ENCODE peak calls at places on chromosomes 11 and 22, in six cellular contexts. One of them, this sample, is unnamed.

GRCh38 chr11:64601605-64602465 is 10.8 kb downstream of the SLC22A12 start:
- DNase-seq in cardiac fibroblast: no peak
- DNase-seq in Peyer's patch: no peak
- DNase-seq in fibroblast of lung: no peak
- DNase-seq in epithelial cell of esophagus: no peak
- DNase-seq in sigmoid colon: no peak
- DNase-seq in this sample: no peak

GRCh38 chr11:16418698-16419097 is 62.4 kb upstream of the SOX6 start:
- DNase-seq in cardiac fibroblast: no peak
- DNase-seq in Peyer's patch: no peak
- DNase-seq in fibroblast of lung: no peak
- DNase-seq in epithelial cell of esophagus: peak
- DNase-seq in sigmoid colon: no peak
- DNase-seq in this sample: no peak

GRCh38 chr11:76287227-76287626 is 80.9 kb upstream of the WNT11 start:
- DNase-seq in cardiac fibroblast: no peak
- DNase-seq in Peyer's patch: no peak
- DNase-seq in fibroblast of lung: no peak
- DNase-seq in epithelial cell of esophagus: no peak
- DNase-seq in sigmoid colon: no peak
- DNase-seq in this sample: no peak

GRCh38 chr11:119474682-119475596 is 52.0 kb upstream of the THY1 start:
- DNase-seq in cardiac fibroblast: peak
- DNase-seq in Peyer's patch: no peak
- DNase-seq in fibroblast of lung: peak
- DNase-seq in epithelial cell of esophagus: peak
- DNase-seq in sigmoid colon: peak
- DNase-seq in this sample: peak

GRCh38 chr11:132894598-132894997 is 637.7 kb downstream of the OPCML start:
- DNase-seq in cardiac fibroblast: no peak
- DNase-seq in Peyer's patch: no peak
- DNase-seq in fibroblast of lung: no peak
- DNase-seq in epithelial cell of esophagus: no peak
- DNase-seq in sigmoid colon: no peak
- DNase-seq in this sample: no peak

GRCh38 chr11:24886880-24887619 is 390.2 kb downstream of the LUZP2 start:
- DNase-seq in cardiac fibroblast: no peak
- DNase-seq in Peyer's patch: no peak
- DNase-seq in fibroblast of lung: no peak
- DNase-seq in epithelial cell of esophagus: no peak
- DNase-seq in sigmoid colon: no peak
- DNase-seq in this sample: no peak

GRCh38 chr11:33027846-33028536 is 11.4 kb upstream of the TCP11L1 start:
- DNase-seq in cardiac fibroblast: peak
- DNase-seq in Peyer's patch: no peak
- DNase-seq in fibroblast of lung: peak
- DNase-seq in epithelial cell of esophagus: no peak
- DNase-seq in sigmoid colon: no peak
- DNase-seq in this sample: peak

GRCh38 chr11:130003717-130004001 is 1.0 kb upstream of the PRDM10 start:
- DNase-seq in cardiac fibroblast: no peak
- DNase-seq in Peyer's patch: peak
- DNase-seq in fibroblast of lung: no peak
- DNase-seq in epithelial cell of esophagus: no peak
- DNase-seq in sigmoid colon: no peak
- DNase-seq in this sample: no peak

GRCh38 chr11:122715883-122716282 is 60.4 kb downstream of the UBASH3B start:
- DNase-seq in cardiac fibroblast: no peak
- DNase-seq in Peyer's patch: no peak
- DNase-seq in fibroblast of lung: no peak
- DNase-seq in epithelial cell of esophagus: no peak
- DNase-seq in sigmoid colon: no peak
- DNase-seq in this sample: no peak

GRCh38 chr11:1119282-1120146 is 38.2 kb upstream of the MUC5AC start:
- DNase-seq in cardiac fibroblast: no peak
- DNase-seq in Peyer's patch: peak
- DNase-seq in fibroblast of lung: no peak
- DNase-seq in epithelial cell of esophagus: no peak
- DNase-seq in sigmoid colon: peak
- DNase-seq in this sample: no peak

GRCh38 chr11:2653930-2654739 is 45.7 kb downstream of the KCNQ1OT1 start:
- DNase-seq in cardiac fibroblast: no peak
- DNase-seq in Peyer's patch: no peak
- DNase-seq in fibroblast of lung: no peak
- DNase-seq in epithelial cell of esophagus: no peak
- DNase-seq in sigmoid colon: no peak
- DNase-seq in this sample: no peak

GRCh38 chr22:40057652-40058051 is 62.9 kb downstream of the FAM83F start:
- DNase-seq in cardiac fibroblast: no peak
- DNase-seq in Peyer's patch: no peak
- DNase-seq in fibroblast of lung: no peak
- DNase-seq in epithelial cell of esophagus: no peak
- DNase-seq in sigmoid colon: no peak
- DNase-seq in this sample: no peak

GRCh38 chr11:134509381-134510068 is 97.5 kb upstream of the B3GAT1 start:
- DNase-seq in cardiac fibroblast: no peak
- DNase-seq in Peyer's patch: peak
- DNase-seq in fibroblast of lung: no peak
- DNase-seq in epithelial cell of esophagus: no peak
- DNase-seq in sigmoid colon: no peak
- DNase-seq in this sample: no peak

GRCh38 chr11:134228625-134229024 is 4.2 kb downstream of the VPS26B start:
- DNase-seq in cardiac fibroblast: no peak
- DNase-seq in Peyer's patch: no peak
- DNase-seq in fibroblast of lung: peak
- DNase-seq in epithelial cell of esophagus: no peak
- DNase-seq in sigmoid colon: no peak
- DNase-seq in this sample: no peak

GRCh38 chr11:113262594-113262993 is 51.8 kb upstream of the TTC12 start:
- DNase-seq in cardiac fibroblast: no peak
- DNase-seq in Peyer's patch: no peak
- DNase-seq in fibroblast of lung: no peak
- DNase-seq in epithelial cell of esophagus: no peak
- DNase-seq in sigmoid colon: no peak
- DNase-seq in this sample: no peak

DNA sequence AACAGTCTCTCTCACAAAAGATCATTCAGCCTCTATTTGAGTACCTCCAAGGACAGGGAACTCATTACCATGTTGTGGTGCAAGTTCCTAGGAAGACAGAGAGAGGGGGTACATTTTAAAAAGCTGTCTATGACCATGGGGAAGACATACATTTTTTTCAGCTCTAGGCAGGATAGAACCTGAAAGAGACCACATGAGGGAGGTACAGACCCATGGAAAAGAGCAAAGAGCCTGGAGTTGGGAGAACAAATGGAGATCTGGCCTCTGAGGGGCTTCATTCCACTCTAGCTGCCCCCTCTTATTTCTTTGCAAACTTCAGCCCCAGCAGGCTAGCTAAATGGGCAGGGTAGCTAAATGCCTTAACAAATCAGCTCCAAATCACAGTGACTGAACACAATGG is 36.3 kb downstream of the KCNC1 start:
- DNase-seq in cardiac fibroblast: peak
- DNase-seq in Peyer's patch: no peak
- DNase-seq in fibroblast of lung: no peak
- DNase-seq in epithelial cell of esophagus: peak
- DNase-seq in sigmoid colon: no peak
- DNase-seq in this sample: peak
- TF ChIP-seq CTCF in cardiac fibroblast: no peak
- TF ChIP-seq CTCF in Peyer's patch: peak
- TF ChIP-seq CTCF in fibroblast of lung: peak
- TF ChIP-seq CTCF in epithelial cell of esophagus: peak
- TF ChIP-seq CTCF in sigmoid colon: no peak
- TF ChIP-seq CTCF in this sample: peak

DNA sequence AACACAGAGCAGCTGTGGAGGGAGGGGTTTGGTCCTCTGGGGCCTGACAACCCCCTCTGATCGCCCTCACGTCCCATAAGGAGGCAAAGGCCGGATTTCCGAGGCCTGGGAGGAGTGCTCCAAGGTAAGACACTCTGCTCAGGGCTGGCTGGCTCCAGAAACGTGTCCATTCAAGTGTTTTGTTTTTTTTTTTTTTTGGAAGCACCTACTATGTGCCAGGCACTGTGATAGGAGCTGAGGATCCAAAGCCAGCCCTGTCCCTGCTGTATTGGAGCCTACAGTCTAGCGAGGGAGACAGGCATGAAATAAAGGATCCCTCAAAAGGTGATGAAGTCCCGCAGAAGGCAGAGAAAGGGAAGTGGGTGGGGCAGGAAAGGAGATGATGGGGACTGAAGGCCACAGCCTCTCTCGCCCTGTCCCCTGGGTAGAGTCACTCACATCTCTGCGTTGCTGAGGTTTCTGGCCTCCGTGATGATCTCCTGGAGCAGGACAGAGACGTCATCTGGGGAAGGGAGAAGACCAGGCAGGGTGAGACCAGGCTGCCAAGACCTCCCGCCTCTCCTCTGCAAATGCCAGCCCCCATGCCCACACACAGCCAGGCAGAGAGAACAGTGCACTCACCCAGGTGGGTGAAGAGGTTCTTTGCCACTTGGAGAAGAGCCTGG is 89.2 kb downstream of the PDE2A start:
- DNase-seq in cardiac fibroblast: no peak
- DNase-seq in Peyer's patch: no peak
- DNase-seq in fibroblast of lung: no peak
- DNase-seq in epithelial cell of esophagus: no peak
- DNase-seq in sigmoid colon: peak
- DNase-seq in this sample: no peak
- H3K4me3 ChIP-seq in cardiac fibroblast: peak
- H3K4me3 ChIP-seq in Peyer's patch: peak
- H3K4me3 ChIP-seq in fibroblast of lung: no peak
- H3K4me3 ChIP-seq in epithelial cell of esophagus: no peak
- H3K4me3 ChIP-seq in sigmoid colon: no peak
- H3K4me3 ChIP-seq in this sample: no peak

GRCh38 chr11:6129011-6129410 is 21.5 kb downstream of the OR56B4 start:
- DNase-seq in cardiac fibroblast: no peak
- DNase-seq in Peyer's patch: no peak
- DNase-seq in fibroblast of lung: no peak
- DNase-seq in epithelial cell of esophagus: no peak
- DNase-seq in sigmoid colon: no peak
- DNase-seq in this sample: no peak
- TF ChIP-seq CTCF in cardiac fibroblast: no peak
- TF ChIP-seq CTCF in Peyer's patch: no peak
- TF ChIP-seq CTCF in fibroblast of lung: no peak
- TF ChIP-seq CTCF in epithelial cell of esophagus: no peak
- TF ChIP-seq CTCF in sigmoid colon: no peak
- TF ChIP-seq CTCF in this sample: no peak

DNA sequence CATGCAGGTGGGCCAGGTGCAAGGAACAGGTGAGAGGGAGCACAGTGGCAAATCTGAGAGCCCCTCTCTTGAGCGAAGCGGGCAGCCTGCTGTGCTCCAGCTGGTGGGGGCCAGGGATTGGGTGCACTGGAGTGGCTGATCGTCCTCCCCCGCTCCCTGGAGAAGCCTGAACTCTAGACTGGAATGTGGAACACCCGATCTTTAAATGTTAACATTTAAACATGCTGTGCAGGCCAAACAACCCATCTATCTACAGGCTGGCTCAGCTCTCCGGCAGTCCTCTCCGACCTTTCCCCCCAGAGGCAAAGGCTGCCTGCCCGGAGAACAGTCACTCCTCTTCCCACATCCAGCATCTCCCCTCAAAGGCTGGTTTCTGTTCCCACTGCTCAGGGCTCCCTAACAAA is 5.1 kb downstream of the MRGPRF start:
- DNase-seq in cardiac fibroblast: peak
- DNase-seq in Peyer's patch: peak
- DNase-seq in fibroblast of lung: peak
- DNase-seq in epithelial cell of esophagus: no peak
- DNase-seq in sigmoid colon: peak
- DNase-seq in this sample: peak
- H3K4me3 ChIP-seq in cardiac fibroblast: no peak
- H3K4me3 ChIP-seq in Peyer's patch: no peak
- H3K4me3 ChIP-seq in fibroblast of lung: peak
- H3K4me3 ChIP-seq in epithelial cell of esophagus: no peak
- H3K4me3 ChIP-seq in sigmoid colon: peak
- H3K4me3 ChIP-seq in this sample: no peak

DNA sequence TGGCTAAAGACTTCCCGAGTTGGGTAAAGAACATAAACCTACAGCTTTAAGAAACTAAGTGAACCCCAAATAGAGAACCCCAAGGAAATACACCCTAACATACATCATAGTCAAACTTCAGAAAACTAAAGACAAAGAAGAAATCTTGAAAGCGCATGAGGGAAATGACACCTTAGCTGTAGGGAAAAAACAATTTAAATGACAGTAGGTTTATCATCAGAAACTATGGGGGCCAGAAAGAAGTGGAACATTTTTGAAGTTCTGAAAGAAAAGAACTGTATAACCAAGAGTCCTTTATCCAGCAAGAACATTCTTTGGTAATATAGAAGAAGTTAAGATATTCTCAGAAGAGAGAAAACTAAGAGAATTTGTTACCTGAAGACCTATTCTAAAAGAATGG is 15.5 kb upstream of the OR2AT4 start:
- DNase-seq in cardiac fibroblast: no peak
- DNase-seq in Peyer's patch: no peak
- DNase-seq in fibroblast of lung: no peak
- DNase-seq in epithelial cell of esophagus: no peak
- DNase-seq in sigmoid colon: no peak
- DNase-seq in this sample: no peak
- TF ChIP-seq CTCF in cardiac fibroblast: no peak
- TF ChIP-seq CTCF in Peyer's patch: no peak
- TF ChIP-seq CTCF in fibroblast of lung: no peak
- TF ChIP-seq CTCF in epithelial cell of esophagus: no peak
- TF ChIP-seq CTCF in sigmoid colon: no peak
- TF ChIP-seq CTCF in this sample: no peak

GRCh38 chr11:13777341-13777985 is 109.0 kb downstream of the FAR1 start:
- DNase-seq in cardiac fibroblast: no peak
- DNase-seq in Peyer's patch: no peak
- DNase-seq in fibroblast of lung: no peak
- DNase-seq in epithelial cell of esophagus: no peak
- DNase-seq in sigmoid colon: no peak
- DNase-seq in this sample: no peak
- H3K4me3 ChIP-seq in cardiac fibroblast: no peak
- H3K4me3 ChIP-seq in Peyer's patch: no peak
- H3K4me3 ChIP-seq in fibroblast of lung: no peak
- H3K4me3 ChIP-seq in epithelial cell of esophagus: no peak
- H3K4me3 ChIP-seq in sigmoid colon: no peak
- H3K4me3 ChIP-seq in this sample: no peak

DNA sequence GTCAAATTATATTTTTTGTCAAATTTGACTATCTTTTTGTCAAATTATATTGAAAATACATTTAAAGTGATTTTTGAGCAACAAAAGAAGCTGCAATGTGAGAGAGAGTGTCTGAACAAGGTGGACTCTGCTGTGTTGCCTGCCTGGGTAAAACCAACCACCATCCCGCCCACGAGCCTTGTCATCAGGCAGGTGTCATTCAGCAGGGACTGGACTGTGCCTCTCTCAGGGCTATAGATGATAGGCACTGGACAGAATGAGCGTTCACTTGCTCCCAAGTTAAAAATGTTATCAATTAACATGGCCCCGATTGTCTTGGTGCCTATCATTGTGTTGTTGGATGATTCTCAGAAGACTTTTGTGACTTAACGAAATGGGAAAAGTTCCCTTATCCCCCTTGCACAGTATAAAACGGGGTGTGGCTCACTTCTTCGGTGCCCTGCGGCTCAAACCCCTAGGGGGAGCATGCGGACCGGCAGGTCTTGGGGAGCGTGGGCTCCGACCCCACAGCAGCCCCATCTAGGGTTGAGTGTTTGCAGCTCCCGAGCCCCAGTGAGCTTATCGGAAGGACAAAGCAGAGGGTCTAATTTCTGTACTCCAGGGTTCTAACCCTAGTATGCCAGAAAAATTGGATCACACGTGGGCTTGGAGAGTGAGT is 1.7 kb downstream of the APOL5 start:
- DNase-seq in cardiac fibroblast: no peak
- DNase-seq in Peyer's patch: no peak
- DNase-seq in fibroblast of lung: no peak
- DNase-seq in epithelial cell of esophagus: no peak
- DNase-seq in sigmoid colon: no peak
- DNase-seq in this sample: no peak
- TF ChIP-seq CTCF in cardiac fibroblast: peak
- TF ChIP-seq CTCF in Peyer's patch: no peak
- TF ChIP-seq CTCF in fibroblast of lung: peak
- TF ChIP-seq CTCF in epithelial cell of esophagus: no peak
- TF ChIP-seq CTCF in sigmoid colon: no peak
- TF ChIP-seq CTCF in this sample: no peak

This sample was measured in cardiac muscle cell.